ENCODE peak calls at places on chromosomes 2 and 18, in seven cellular contexts. One of them, this sample, is unnamed.
A peak's percentile ranks its signal among the peaks of the same experiment; 100 is the strongest.

GRCh38 chr18:23618862-23619387 is 32.6 kb upstream of the NPC1 start:
- DNase-seq in A549: peak; percentile 55
- DNase-seq in uterus: peak; percentile 65
- DNase-seq in spleen: peak; percentile 76
- DNase-seq in gastrocnemius medialis: no peak
- DNase-seq in sigmoid colon: peak; percentile 65
- DNase-seq in IMR-90: no peak
- DNase-seq in this sample: no peak

GRCh38 chr18:12278153-12278764 is 24.1 kb downstream of the CIDEA start:
- DNase-seq in A549: no peak
- DNase-seq in uterus: peak; percentile 41
- DNase-seq in spleen: no peak
- DNase-seq in gastrocnemius medialis: no peak
- DNase-seq in sigmoid colon: no peak
- DNase-seq in IMR-90: peak; percentile 13
- DNase-seq in this sample: no peak

GRCh38 chr2:128611421-128612320 is 293.0 kb upstream of the HS6ST1 start:
- DNase-seq in A549: no peak
- DNase-seq in uterus: no peak
- DNase-seq in spleen: peak; percentile 54
- DNase-seq in gastrocnemius medialis: no peak
- DNase-seq in sigmoid colon: peak; percentile 37
- DNase-seq in IMR-90: no peak
- DNase-seq in this sample: no peak

GRCh38 chr2:39778775-39779751 is at the start of gene THUMPD2:
- DNase-seq in A549: peak; percentile 86
- DNase-seq in uterus: peak; percentile 56
- DNase-seq in spleen: peak; percentile 92
- DNase-seq in gastrocnemius medialis: peak; percentile 8
- DNase-seq in sigmoid colon: peak; percentile 84
- DNase-seq in IMR-90: peak; percentile 62
- DNase-seq in this sample: peak; percentile 38

GRCh38 chr2:162697111-162697510 is 141.5 kb downstream of the KCNH7 start:
- DNase-seq in A549: no peak
- DNase-seq in uterus: no peak
- DNase-seq in spleen: no peak
- DNase-seq in gastrocnemius medialis: no peak
- DNase-seq in sigmoid colon: no peak
- DNase-seq in IMR-90: no peak
- DNase-seq in this sample: no peak

GRCh38 chr18:6520901-6521300 is 106.2 kb upstream of the L3MBTL4 start:
- DNase-seq in A549: no peak
- DNase-seq in uterus: no peak
- DNase-seq in spleen: no peak
- DNase-seq in gastrocnemius medialis: no peak
- DNase-seq in sigmoid colon: no peak
- DNase-seq in IMR-90: no peak
- DNase-seq in this sample: no peak

GRCh38 chr2:128578406-128579385 is 260.0 kb upstream of the HS6ST1 start:
- DNase-seq in A549: no peak
- DNase-seq in uterus: no peak
- DNase-seq in spleen: no peak
- DNase-seq in gastrocnemius medialis: no peak
- DNase-seq in sigmoid colon: peak; percentile 35
- DNase-seq in IMR-90: peak; percentile 57
- DNase-seq in this sample: peak; percentile 6

GRCh38 chr2:28471214-28471613 is 24.6 kb upstream of the PLB1 start:
- DNase-seq in A549: no peak
- DNase-seq in uterus: no peak
- DNase-seq in spleen: peak; percentile 65
- DNase-seq in gastrocnemius medialis: no peak
- DNase-seq in sigmoid colon: peak; percentile 42
- DNase-seq in IMR-90: no peak
- DNase-seq in this sample: no peak

GRCh38 chr2:54482725-54483124 is 26.6 kb downstream of the SPTBN1 start:
- DNase-seq in A549: peak; percentile 18
- DNase-seq in uterus: peak; percentile 43
- DNase-seq in spleen: no peak
- DNase-seq in gastrocnemius medialis: no peak
- DNase-seq in sigmoid colon: peak; percentile 75
- DNase-seq in IMR-90: peak; percentile 90
- DNase-seq in this sample: no peak

GRCh38 chr2:46888421-46888952 is 27.1 kb downstream of the MCFD2 start:
- DNase-seq in A549: no peak
- DNase-seq in uterus: no peak
- DNase-seq in spleen: no peak
- DNase-seq in gastrocnemius medialis: no peak
- DNase-seq in sigmoid colon: peak; percentile 53
- DNase-seq in IMR-90: no peak
- DNase-seq in this sample: peak; percentile 83

GRCh38 chr2:240320561-240321091 is 114.8 kb upstream of the GPC1 start:
- DNase-seq in A549: no peak
- DNase-seq in uterus: no peak
- DNase-seq in spleen: no peak
- DNase-seq in gastrocnemius medialis: no peak
- DNase-seq in sigmoid colon: no peak
- DNase-seq in IMR-90: no peak
- DNase-seq in this sample: no peak

GRCh38 chr2:144516981-144517824 is 2.7 kb downstream of the ZEB2 start:
- DNase-seq in A549: peak; percentile 81
- DNase-seq in uterus: peak; percentile 70
- DNase-seq in spleen: peak; percentile 91
- DNase-seq in gastrocnemius medialis: peak; percentile 65
- DNase-seq in sigmoid colon: peak; percentile 84
- DNase-seq in IMR-90: peak; percentile 98
- DNase-seq in this sample: no peak

GRCh38 chr2:42086500-42086953 is 38.7 kb downstream of the PKDCC start:
- DNase-seq in A549: peak; percentile 80
- DNase-seq in uterus: peak; percentile 56
- DNase-seq in spleen: peak; percentile 73
- DNase-seq in gastrocnemius medialis: no peak
- DNase-seq in sigmoid colon: no peak
- DNase-seq in IMR-90: peak; percentile 70
- DNase-seq in this sample: no peak

GRCh38 chr2:162636206-162636728 is 202.3 kb downstream of the KCNH7 start:
- DNase-seq in A549: no peak
- DNase-seq in uterus: no peak
- DNase-seq in spleen: no peak
- DNase-seq in gastrocnemius medialis: no peak
- DNase-seq in sigmoid colon: no peak
- DNase-seq in IMR-90: no peak
- DNase-seq in this sample: no peak

GRCh38 chr2:148927010-148927409 is 52.0 kb downstream of the KIF5C start:
- DNase-seq in A549: no peak
- DNase-seq in uterus: no peak
- DNase-seq in spleen: peak; percentile 81
- DNase-seq in gastrocnemius medialis: no peak
- DNase-seq in sigmoid colon: no peak
- DNase-seq in IMR-90: no peak
- DNase-seq in this sample: no peak

GRCh38 chr2:95297088-95297487 is at the start of gene KCNIP3:
- DNase-seq in A549: no peak
- DNase-seq in uterus: no peak
- DNase-seq in spleen: no peak
- DNase-seq in gastrocnemius medialis: no peak
- DNase-seq in sigmoid colon: no peak
- DNase-seq in IMR-90: no peak
- DNase-seq in this sample: no peak

GRCh38 chr2:230234122-230234722 is 8.7 kb downstream of the SP140 start:
- DNase-seq in A549: no peak
- DNase-seq in uterus: no peak
- DNase-seq in spleen: no peak
- DNase-seq in gastrocnemius medialis: no peak
- DNase-seq in sigmoid colon: no peak
- DNase-seq in IMR-90: no peak
- DNase-seq in this sample: no peak

GRCh38 chr2:50957880-50958279 is 74.1 kb downstream of the NRXN1 start:
- DNase-seq in A549: no peak
- DNase-seq in uterus: no peak
- DNase-seq in spleen: no peak
- DNase-seq in gastrocnemius medialis: no peak
- DNase-seq in sigmoid colon: no peak
- DNase-seq in IMR-90: peak; percentile 37
- DNase-seq in this sample: no peak

GRCh38 chr2:1986598-1986997 is 242.3 kb upstream of the PXDN start:
- DNase-seq in A549: no peak
- DNase-seq in uterus: no peak
- DNase-seq in spleen: no peak
- DNase-seq in gastrocnemius medialis: no peak
- DNase-seq in sigmoid colon: no peak
- DNase-seq in IMR-90: no peak
- DNase-seq in this sample: no peak

GRCh38 chr2:135709992-135710391 is 31.7 kb upstream of the UBXN4 start:
- DNase-seq in A549: peak; percentile 31
- DNase-seq in uterus: peak; percentile 45
- DNase-seq in spleen: peak; percentile 82
- DNase-seq in gastrocnemius medialis: no peak
- DNase-seq in sigmoid colon: peak; percentile 72
- DNase-seq in IMR-90: peak; percentile 39
- DNase-seq in this sample: peak; percentile 91

GRCh38 chr18:52903858-52904257 is 563.9 kb downstream of the DCC start:
- DNase-seq in A549: peak; percentile 26
- DNase-seq in uterus: no peak
- DNase-seq in spleen: no peak
- DNase-seq in gastrocnemius medialis: no peak
- DNase-seq in sigmoid colon: no peak
- DNase-seq in IMR-90: no peak
- DNase-seq in this sample: no peak

GRCh38 chr2:233178994-233179847 is 72.3 kb upstream of the ATG16L1 start:
- DNase-seq in A549: no peak
- DNase-seq in uterus: no peak
- DNase-seq in spleen: no peak
- DNase-seq in gastrocnemius medialis: no peak
- DNase-seq in sigmoid colon: no peak
- DNase-seq in IMR-90: no peak
- DNase-seq in this sample: no peak

GRCh38 chr2:108417254-108417653 is 31.8 kb upstream of the GCC2 start:
- DNase-seq in A549: peak; percentile 54
- DNase-seq in uterus: no peak
- DNase-seq in spleen: no peak
- DNase-seq in gastrocnemius medialis: no peak
- DNase-seq in sigmoid colon: no peak
- DNase-seq in IMR-90: no peak
- DNase-seq in this sample: no peak

GRCh38 chr2:211373203-211373602 is 816.8 kb downstream of the CPS1 start:
- DNase-seq in A549: no peak
- DNase-seq in uterus: no peak
- DNase-seq in spleen: no peak
- DNase-seq in gastrocnemius medialis: no peak
- DNase-seq in sigmoid colon: no peak
- DNase-seq in IMR-90: no peak
- DNase-seq in this sample: no peak

GRCh38 chr2:200422532-200423262 is 87.2 kb downstream of the KCTD18 start:
- DNase-seq in A549: no peak
- DNase-seq in uterus: no peak
- DNase-seq in spleen: no peak
- DNase-seq in gastrocnemius medialis: no peak
- DNase-seq in sigmoid colon: no peak
- DNase-seq in IMR-90: no peak
- DNase-seq in this sample: no peak

GRCh38 chr2:86491088-86491487 is 49.9 kb downstream of the KDM3A start:
- DNase-seq in A549: no peak
- DNase-seq in uterus: no peak
- DNase-seq in spleen: no peak
- DNase-seq in gastrocnemius medialis: no peak
- DNase-seq in sigmoid colon: no peak
- DNase-seq in IMR-90: no peak
- DNase-seq in this sample: no peak

GRCh38 chr18:67600181-67600631 is 83.7 kb upstream of the DSEL start:
- DNase-seq in A549: no peak
- DNase-seq in uterus: no peak
- DNase-seq in spleen: no peak
- DNase-seq in gastrocnemius medialis: no peak
- DNase-seq in sigmoid colon: no peak
- DNase-seq in IMR-90: peak; percentile 91
- DNase-seq in this sample: no peak
- TF ChIP-seq POLR2A in A549: no peak
- TF ChIP-seq POLR2A in uterus: no peak
- TF ChIP-seq POLR2A in spleen: no peak
- TF ChIP-seq POLR2A in gastrocnemius medialis: no peak
- TF ChIP-seq POLR2A in sigmoid colon: no peak
- TF ChIP-seq POLR2A in IMR-90: no peak
- TF ChIP-seq POLR2A in this sample: no peak

GRCh38 chr2:161418715-161419337 is 2.7 kb downstream of the TBR1 start:
- DNase-seq in A549: no peak
- DNase-seq in uterus: no peak
- DNase-seq in spleen: no peak
- DNase-seq in gastrocnemius medialis: no peak
- DNase-seq in sigmoid colon: no peak
- DNase-seq in IMR-90: peak; percentile 10
- DNase-seq in this sample: no peak
- H3K4me3 ChIP-seq in A549: no peak overlapping the region
- H3K4me3 ChIP-seq in uterus: no peak overlapping the region
- H3K4me3 ChIP-seq in spleen: no peak overlapping the region
- H3K4me3 ChIP-seq in gastrocnemius medialis: peak overlapping the region; percentile 23
- H3K4me3 ChIP-seq in sigmoid colon: no peak overlapping the region
- H3K4me3 ChIP-seq in IMR-90: peak overlapping the region; percentile 40
- H3K4me3 ChIP-seq in this sample: no peak overlapping the region

GRCh38 chr2:36355157-36355889 is at the start of gene CRIM1:
- DNase-seq in A549: peak; percentile 92
- DNase-seq in uterus: peak; percentile 89
- DNase-seq in spleen: peak; percentile 92
- DNase-seq in gastrocnemius medialis: peak; percentile 85
- DNase-seq in sigmoid colon: peak; percentile 96
- DNase-seq in IMR-90: peak; percentile 91
- DNase-seq in this sample: peak; percentile 77
- TF ChIP-seq POLR2A in A549: peak; percentile 95
- TF ChIP-seq POLR2A in uterus: peak; percentile 96
- TF ChIP-seq POLR2A in spleen: no peak
- TF ChIP-seq POLR2A in gastrocnemius medialis: peak; percentile 98
- TF ChIP-seq POLR2A in sigmoid colon: peak; percentile 35
- TF ChIP-seq POLR2A in IMR-90: peak; percentile 98
- TF ChIP-seq POLR2A in this sample: peak; percentile 53

GRCh38 chr2:231683292-231683898 is 24.9 kb upstream of the PTMA start:
- DNase-seq in A549: no peak
- DNase-seq in uterus: no peak
- DNase-seq in spleen: no peak
- DNase-seq in gastrocnemius medialis: no peak
- DNase-seq in sigmoid colon: peak; percentile 58
- DNase-seq in IMR-90: no peak
- DNase-seq in this sample: no peak

GRCh38 chr2:231682546-231683291 is 25.6 kb upstream of the PTMA start:
- DNase-seq in A549: no peak
- DNase-seq in uterus: no peak
- DNase-seq in spleen: peak; percentile 64
- DNase-seq in gastrocnemius medialis: no peak
- DNase-seq in sigmoid colon: no peak
- DNase-seq in IMR-90: no peak
- DNase-seq in this sample: no peak

GRCh38 chr2:231684314-231685223 is 23.8 kb upstream of the PTMA start:
- DNase-seq in A549: no peak
- DNase-seq in uterus: no peak
- DNase-seq in spleen: peak; percentile 82
- DNase-seq in gastrocnemius medialis: no peak
- DNase-seq in sigmoid colon: peak; percentile 52
- DNase-seq in IMR-90: no peak
- DNase-seq in this sample: no peak

GRCh38 chr2:231685349-231686191 is 22.8 kb upstream of the PTMA start:
- DNase-seq in A549: no peak
- DNase-seq in uterus: no peak
- DNase-seq in spleen: peak; percentile 64
- DNase-seq in gastrocnemius medialis: no peak
- DNase-seq in sigmoid colon: no peak
- DNase-seq in IMR-90: no peak
- DNase-seq in this sample: no peak

GRCh38 chr2:231683907-231684306 is 24.4 kb upstream of the PTMA start:
- DNase-seq in A549: no peak
- DNase-seq in uterus: no peak
- DNase-seq in spleen: no peak
- DNase-seq in gastrocnemius medialis: no peak
- DNase-seq in sigmoid colon: no peak
- DNase-seq in IMR-90: no peak
- DNase-seq in this sample: no peak
- H3K4me3 ChIP-seq in A549: no peak overlapping the region
- H3K4me3 ChIP-seq in uterus: no peak overlapping the region
- H3K4me3 ChIP-seq in spleen: no peak overlapping the region
- H3K4me3 ChIP-seq in gastrocnemius medialis: no peak overlapping the region
- H3K4me3 ChIP-seq in sigmoid colon: no peak overlapping the region
- H3K4me3 ChIP-seq in IMR-90: no peak overlapping the region
- H3K4me3 ChIP-seq in this sample: no peak overlapping the region